ENCODE peak calls at places on chromosomes 1 and 21, in five cellular contexts. D is HS-5; E is stimulated activated CD4-positive, alpha-beta T cell treated with anti-CD3 and anti-CD28 coated beads, Interleukin-12 subunit alpha, Interleukin-12 subunit beta, amount 100 ng/mL, for 48 hours; C is T1000; P is head of caudate nucleus. Q is an unnamed sample.
A peak's percentile ranks its signal among the peaks of the same experiment; 100 is the strongest.

GRCh38 chr1:234775477-234776246 is 165.7 kb upstream of the IRF2BP2 start:
- DNase-seq in D (no peak), E (no peak), C (no peak), P (no peak), Q (no peak)

GRCh38 chr1:18972531-18972930 is 16.1 kb upstream of the IFFO2 start:
- DNase-seq in D (no peak), E (no peak), C (no peak), P (no peak), Q (no peak)

GRCh38 chr21:45615145-45615711 is 28.3 kb upstream of the PCBP3 start:
- DNase-seq in D (no peak), E (peak; percentile 63), C (no peak), P (no peak), Q (no peak)

GRCh38 chr1:47436304-47436978 is 1.4 kb upstream of the FOXD2 start:
- DNase-seq in D (peak; percentile 30), E (peak; percentile 56), C (peak; percentile 56), P (peak; percentile 42), Q (peak; percentile 81)

GRCh38 chr1:46158312-46159281 is 16.3 kb upstream of the TSPAN1 start:
- DNase-seq in D (no peak), E (no peak), C (no peak), P (no peak), Q (no peak)

GRCh38 chr1:14765773-14766172 is 167.3 kb downstream of the KAZN start:
- DNase-seq in D (no peak), E (no peak), C (no peak), P (no peak), Q (no peak)

GRCh38 chr21:14520535-14520934 is 25.6 kb downstream of the SAMSN1 start:
- DNase-seq in D (no peak), E (no peak), C (no peak), P (no peak), Q (no peak)

GRCh38 chr1:221022331-221022730 is 143.1 kb downstream of the HLX start:
- DNase-seq in D (no peak), E (no peak), C (no peak), P (no peak), Q (no peak)

GRCh38 chr1:222813866-222814535 is 838 bp upstream of the DISP1 start:
- DNase-seq in D (no peak), E (no peak), C (no peak), P (no peak), Q (no peak)

GRCh38 chr1:224113005-224113404 is 906 bp upstream of the FBXO28 start:
- DNase-seq in D (no peak), E (no peak), C (no peak), P (no peak), Q (no peak)

GRCh38 chr1:179217943-179218507 is 11.5 kb downstream of the ABL2 start:
- DNase-seq in D (no peak), E (no peak), C (no peak), P (no peak), Q (no peak)

GRCh38 chr1:85623061-85623471 is 42.5 kb downstream of the CCN1 start:
- DNase-seq in D (peak; percentile 82), E (no peak), C (peak; percentile 70), P (no peak), Q (no peak)

GRCh38 chr1:156308078-156308477 is 9.0 kb upstream of the VHLL start:
- DNase-seq in D (no peak), E (no peak), C (no peak), P (no peak), Q (no peak)

GRCh38 chr1:26747048-26747447 is 40.7 kb upstream of the PIGV start:
- DNase-seq in D (no peak), E (no peak), C (no peak), P (no peak), Q (no peak)

GRCh38 chr1:84122780-84123382 is 21.2 kb upstream of the PRKACB start:
- DNase-seq in D (no peak), E (no peak), C (no peak), P (peak; percentile 72), Q (peak; percentile 53)

GRCh38 chr1:14777516-14778506 is 179.3 kb downstream of the KAZN start:
- DNase-seq in D (no peak), E (no peak), C (no peak), P (no peak), Q (no peak)

GRCh38 chr1:230277201-230277771 is 148.8 kb downstream of the PGBD5 start:
- DNase-seq in D (no peak), E (no peak), C (no peak), P (no peak), Q (peak; percentile 21)

GRCh38 chr1:19657511-19657910 is 7.2 kb upstream of the HTR6 start:
- DNase-seq in D (no peak), E (no peak), C (no peak), P (no peak), Q (no peak)

GRCh38 chr1:31180338-31180737 is 59.3 kb downstream of the NKAIN1 start:
- DNase-seq in D (no peak), E (no peak), C (no peak), P (no peak), Q (no peak)

GRCh38 chr1:155389831-155390230 is 69.1 kb downstream of the RUSC1 start:
- DNase-seq in D (no peak), E (no peak), C (no peak), P (no peak), Q (no peak)

GRCh38 chr21:43345746-43346409 is 81.1 kb downstream of the SIK1 start:
- DNase-seq in D (peak; percentile 24), E (peak; percentile 30), C (peak; percentile 55), P (no peak), Q (no peak)

GRCh38 chr1:92968138-92969032 is 7.1 kb upstream of the DIPK1A start:
- DNase-seq in D (no peak), E (no peak), C (no peak), P (no peak), Q (peak; percentile 40)

GRCh38 chr1:47771766-47772165 is 225.4 kb downstream of the TRABD2B start:
- DNase-seq in D (no peak), E (no peak), C (no peak), P (no peak), Q (no peak)

GRCh38 chr1:22287946-22288520 is 145.1 kb upstream of the WNT4 start:
- DNase-seq in D (no peak), E (no peak), C (no peak), P (no peak), Q (no peak)

GRCh38 chr1:196590012-196590708 is 18.1 kb downstream of the KCNT2 start:
- DNase-seq in D (no peak), E (no peak), C (no peak), P (no peak), Q (no peak)

GRCh38 chr1:244662604-244663003 is 9.7 kb downstream of the DESI2 start:
- DNase-seq in D (no peak), E (no peak), C (no peak), P (no peak), Q (peak; percentile 74)

GRCh38 chr21:33267250-33267649 is 1.1 kb downstream of the IL10RB start:
- DNase-seq in D (no peak), E (no peak), C (no peak), P (no peak), Q (no peak)

GRCh38 chr1:116763116-116763786 is 9.0 kb downstream of the CD2 start:
- DNase-seq in D (no peak), E (peak; percentile 70), C (no peak), P (no peak), Q (no peak)

GRCh38 chr1:27111771-27112573 is 43.0 kb downstream of the SLC9A1 start:
- DNase-seq in D (peak; percentile 99), E (peak; percentile 70), C (peak; percentile 84), P (peak; percentile 59), Q (peak; percentile 63)

GRCh38 chr1:81377406-81377805 is 423.3 kb upstream of the ADGRL2 start:
- DNase-seq in D (no peak), E (no peak), C (no peak), P (no peak), Q (no peak)

GRCh38 chr1:167711797-167712196 is 10.0 kb upstream of the MPZL1 start:
- DNase-seq in D (no peak), E (no peak), C (no peak), P (no peak), Q (no peak)

GRCh38 chr21:26719750-26720149 is 125.5 kb downstream of the ADAMTS1 start:
- DNase-seq in D (no peak), E (no peak), C (no peak), P (no peak), Q (no peak)

GRCh38 chr1:81484284-81484683 is 316.4 kb upstream of the ADGRL2 start:
- DNase-seq in D (no peak), E (no peak), C (no peak), P (no peak), Q (no peak)

GRCh38 chr1:26749458-26749857 is 38.3 kb upstream of the PIGV start:
- DNase-seq in D (no peak), E (no peak), C (no peak), P (no peak), Q (no peak)